ENCODE peak calls at places on chromosomes 11 and 22, in five cellular contexts. K is CD4-positive, CD25-positive, alpha-beta regulatory T cell; C is tibial nerve; V is K562; U is WERI-Rb-1. S is an unnamed sample.

GRCh38 chr22:39932918-39933649 is 27.1 kb upstream of the TMA7B start:
- DNase-seq in K (peak; percentile 37), C (no peak), V (peak; percentile 82), U (peak; percentile 33), S (peak; percentile 91)

GRCh38 chr11:119029340-119030028 is 1.2 kb downstream of the SLC37A4 start:
- DNase-seq in K (no peak), C (peak; percentile 9), V (peak; percentile 79), U (peak; percentile 83), S (peak; percentile 35)

GRCh38 chr11:33500865-33501479 is 199.7 kb downstream of the C11orf91 start:
- DNase-seq in K (no peak), C (peak; percentile 29), V (peak; percentile 33), U (no peak), S (peak; percentile 61)

GRCh38 chr11:2558402-2558801 is 113.6 kb downstream of the KCNQ1 start:
- DNase-seq in K (no peak), C (no peak), V (no peak), U (no peak), S (no peak)

GRCh38 chr22:35792501-35792900 is 74.8 kb downstream of the APOL5 start:
- DNase-seq in K (no peak), C (no peak), V (no peak), U (no peak), S (no peak)

GRCh38 chr22:50517495-50518260 is 7.7 kb downstream of the SCO2 start:
- DNase-seq in K (no peak), C (no peak), V (no peak), U (no peak), S (peak; percentile 5)

GRCh38 chr11:95764267-95764898 is 25.2 kb downstream of the FAM76B start:
- DNase-seq in K (no peak), C (no peak), V (peak; percentile 63), U (no peak), S (peak; percentile 49)

GRCh38 chr22:47835726-47836125 is 1073.3 kb downstream of the TBC1D22A start:
- DNase-seq in K (no peak), C (no peak), V (no peak), U (no peak), S (no peak)

GRCh38 chr22:36510966-36511881 is 4.4 kb upstream of the FOXRED2 start:
- DNase-seq in K (no peak), C (peak; percentile 52), V (peak; percentile 56), U (peak; percentile 61), S (peak; percentile 75)

GRCh38 chr22:40285508-40285907 is 60.8 kb upstream of the ADSL start:
- DNase-seq in K (no peak), C (no peak), V (no peak), U (no peak), S (no peak)

GRCh38 chr11:122668562-122669090 is 13.1 kb downstream of the UBASH3B start:
- DNase-seq in K (no peak), C (no peak), V (no peak), U (no peak), S (no peak)

GRCh38 chr11:128476729-128477128 is 110.6 kb downstream of the ETS1 start:
- DNase-seq in K (peak; percentile 81), C (no peak), V (peak; percentile 31), U (no peak), S (peak; percentile 88)

DNA sequence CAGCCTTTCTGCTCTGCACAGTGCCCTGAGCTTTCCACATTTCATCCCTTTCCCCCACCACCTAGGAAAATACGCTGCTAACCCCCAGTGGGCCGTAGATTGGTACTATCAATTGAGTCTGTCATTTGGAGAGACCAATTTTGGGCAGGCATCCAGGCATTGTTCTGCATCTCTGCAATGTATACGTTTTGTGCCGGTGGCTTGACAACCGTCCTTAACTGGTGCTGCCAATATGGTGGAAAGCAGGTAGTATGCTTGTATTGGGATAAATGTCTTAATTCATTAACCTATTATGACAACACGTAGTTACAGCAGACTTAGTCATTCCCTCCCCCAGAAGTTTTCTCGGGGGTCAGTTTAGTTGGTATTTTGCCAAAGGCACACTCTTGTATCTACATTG is 1.3 kb downstream of the ELMOD1 start:
- DNase-seq in K (no peak), C (no peak), V (no peak), U (no peak), S (no peak)
- H3K4me3 ChIP-seq in K (peak overlapping the region; percentile 8), C (no peak overlapping the region), V (no peak overlapping the region), U (no peak overlapping the region), S (no peak overlapping the region)

GRCh38 chr22:46083383-46084350 is 66.7 kb upstream of the PPARA start:
- DNase-seq in K (no peak), C (no peak), V (no peak), U (no peak), S (no peak)
- H3K27ac ChIP-seq in K (no peak overlapping the region), C (peak overlapping the region; percentile 99), V (no peak overlapping the region), U (no peak overlapping the region), S (no peak overlapping the region)

DNA sequence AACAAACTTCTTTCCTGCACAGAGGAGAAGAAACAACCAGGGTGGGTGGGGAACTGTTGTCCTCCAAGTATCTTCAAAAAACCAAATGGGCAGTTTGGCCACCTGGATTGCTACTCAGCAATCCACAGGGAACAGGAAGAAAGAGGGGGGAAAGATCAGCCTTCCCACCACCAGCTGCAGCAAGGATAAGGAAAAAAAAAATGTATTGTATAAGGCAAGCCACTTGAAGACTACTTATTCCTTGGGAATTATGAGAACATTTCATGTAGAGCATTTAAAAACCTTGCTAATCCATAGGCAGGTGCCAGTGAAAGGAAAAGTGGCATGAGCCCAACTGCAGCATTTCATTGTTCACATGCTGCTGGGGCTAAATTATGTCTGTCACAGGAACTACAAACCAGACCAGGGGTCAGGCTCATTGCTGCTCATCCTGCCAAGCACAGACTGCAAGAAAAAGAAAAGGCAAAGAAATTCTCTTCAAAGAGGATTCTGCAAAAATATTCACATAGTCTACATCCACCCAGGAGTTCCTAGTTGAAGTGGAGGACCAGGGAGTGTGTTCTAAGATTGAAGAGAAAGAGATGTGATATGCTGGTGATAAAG is 2.2 kb downstream of the RAB30 start:
- DNase-seq in K (no peak), C (no peak), V (no peak), U (no peak), S (peak; percentile 18)
- H3K4me3 ChIP-seq in K (peak overlapping the region; percentile 87), C (no peak overlapping the region), V (no peak overlapping the region), U (no peak overlapping the region), S (no peak overlapping the region)

GRCh38 chr22:42645938-42646568 is 3.1 kb downstream of the CYB5R3 start:
- DNase-seq in K (no peak), C (no peak), V (no peak), U (no peak), S (no peak)

GRCh38 chr22:42645341-42645937 is 3.8 kb downstream of the CYB5R3 start:
- DNase-seq in K (no peak), C (no peak), V (no peak), U (no peak), S (no peak)

GRCh38 chr22:42648368-42649260 is 578 bp downstream of the CYB5R3 start:
- DNase-seq in K (no peak), C (no peak), V (peak; percentile 56), U (peak; percentile 35), S (peak; percentile 19)

GRCh38 chr22:42648017-42648367 is 1.2 kb downstream of the CYB5R3 start:
- DNase-seq in K (no peak), C (no peak), V (no peak), U (no peak), S (no peak)

GRCh38 chr22:42646569-42647525 is 2.3 kb downstream of the CYB5R3 start:
- DNase-seq in K (no peak), C (no peak), V (peak; percentile 79), U (no peak), S (no peak)
- H3K27ac ChIP-seq in K (no peak overlapping the region), C (peak overlapping the region; percentile 95), V (peak overlapping the region; percentile 49), U (no peak overlapping the region), S (no peak overlapping the region)

DNA sequence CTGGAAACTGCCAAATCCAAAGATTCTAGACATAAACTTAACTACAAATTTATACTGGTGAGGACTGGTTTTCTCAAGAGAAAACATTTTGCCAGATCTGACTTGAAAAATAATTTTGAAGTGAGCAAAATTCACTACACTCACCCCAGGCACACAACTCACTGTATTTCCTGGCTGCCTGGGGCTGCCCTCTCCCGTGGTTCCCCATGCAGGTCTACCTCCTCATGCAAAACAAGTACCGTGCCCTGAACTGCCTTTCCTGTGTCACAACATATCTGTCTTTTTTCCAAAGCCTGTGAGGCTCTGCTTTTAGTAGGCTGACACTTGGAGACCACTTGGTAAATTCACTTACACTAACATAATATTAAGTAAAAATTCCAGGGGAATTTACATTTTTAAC is 76.4 kb downstream of the LIF start:
- DNase-seq in K (no peak), C (no peak), V (no peak), U (no peak), S (no peak)
- H3K4me3 ChIP-seq in K (no peak overlapping the region), C (no peak overlapping the region), V (no peak overlapping the region), U (no peak overlapping the region), S (no peak overlapping the region)

GRCh38 chr11:64359712-64360402 is 895 bp downstream of the RPS6KA4 start:
- DNase-seq in K (no peak), C (no peak), V (no peak), U (no peak), S (no peak)

GRCh38 chr11:64358536-64358906 is 441 bp upstream of the RPS6KA4 start:
- DNase-seq in K (no peak), C (no peak), V (no peak), U (no peak), S (no peak)

GRCh38 chr11:64360403-64360980 is 1.5 kb downstream of the RPS6KA4 start:
- DNase-seq in K (no peak), C (no peak), V (no peak), U (no peak), S (no peak)

GRCh38 chr11:64357904-64358535 is 942 bp upstream of the RPS6KA4 start:
- DNase-seq in K (no peak), C (no peak), V (peak; percentile 89), U (no peak), S (no peak)

GRCh38 chr11:64358907-64359711 is at the start of gene RPS6KA4:
- DNase-seq in K (peak; percentile 32), C (peak; percentile 14), V (peak; percentile 80), U (no peak), S (peak; percentile 74)
- H3K27ac ChIP-seq in K (peak within 1 kb of the TSS; percentile 66), C (peak within 1 kb of the TSS; percentile 94), V (peak within 1 kb of the TSS; percentile 91), U (peak within 1 kb of the TSS; percentile 62), S (peak within 1 kb of the TSS; percentile 48)

GRCh38 chr22:41469218-41469851 is 418 bp downstream of the ACO2 start:
- DNase-seq in K (no peak), C (no peak), V (peak; percentile 71), U (peak; percentile 23), S (peak; percentile 73)

GRCh38 chr22:41468381-41469217 is at the start of the genes ACO2 and PHF5A:
- DNase-seq in K (peak; percentile 96), C (peak; percentile 99), V (peak; percentile 96), U (peak; percentile 97), S (peak; percentile 99)

GRCh38 chr22:41474878-41475451 is 6.0 kb downstream of the ACO2 start:
- DNase-seq in K (no peak), C (no peak), V (no peak), U (no peak), S (no peak)

DNA sequence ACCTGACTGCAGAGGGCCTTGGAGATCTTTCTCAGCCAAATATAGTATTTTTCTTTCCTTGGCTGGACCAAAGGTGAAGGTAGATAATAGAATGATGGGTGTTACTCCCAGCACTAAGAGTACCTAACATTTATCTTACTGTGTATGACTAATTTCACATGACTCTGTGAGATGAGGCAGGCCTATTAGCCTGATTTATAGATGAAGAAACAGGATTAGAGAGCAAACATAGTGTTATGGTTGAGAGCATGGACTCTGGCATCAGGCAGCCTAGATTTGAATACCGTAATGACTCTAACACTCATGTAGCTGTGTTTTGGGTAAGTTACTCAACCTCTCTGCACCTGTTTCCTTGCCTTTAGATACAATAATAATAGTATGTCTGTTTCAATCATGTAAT is 2.7 kb downstream of the ACO2 start:
- DNase-seq in K (no peak), C (no peak), V (no peak), U (no peak), S (no peak)
- H3K4me3 ChIP-seq in K (no peak overlapping the region), C (no peak overlapping the region), V (no peak overlapping the region), U (no peak overlapping the region), S (no peak overlapping the region)